ENCODE peak calls at places on chromosomes 6 and 20, in four cellular contexts. M, U, B and I are unnamed samples.
A peak's percentile ranks its signal among the peaks of the same experiment; 100 is the strongest.

GRCh38 chr6:168107191-168107940 is 28.4 kb upstream of the FRMD1 start:
- DNase-seq in B (no peak), U (no peak), M (no peak), I (no peak)

GRCh38 chr20:4835244-4836177 is 113.8 kb downstream of the PRND start:
- DNase-seq in B (peak; percentile 81), U (peak; percentile 86), M (no peak), I (peak; percentile 60)

GRCh38 chr6:154289818-154290508 is 66.6 kb downstream of the IPCEF1 start:
- DNase-seq in M (no peak), B (no peak), U (no peak), I (no peak)

GRCh38 chr6:2563635-2564034 is 187.1 kb downstream of the MYLK4 start:
- DNase-seq in M (no peak), U (no peak), B (no peak), I (no peak)

GRCh38 chr6:3534599-3534998 is 77.7 kb upstream of the SLC22A23 start:
- DNase-seq in U (no peak), B (no peak), M (no peak), I (no peak)

GRCh38 chr6:111789593-111789992 is 83.7 kb downstream of the FYN start:
- DNase-seq in M (no peak), B (peak; percentile 75), U (peak; percentile 58), I (peak; percentile 39)

GRCh38 chr20:4936851-4937412 is 64.4 kb downstream of the SLC23A2 start:
- DNase-seq in U (no peak), M (no peak), B (no peak), I (no peak)

GRCh38 chr6:28695671-28696537 is 170.2 kb downstream of the GPX5 start:
- DNase-seq in B (no peak), M (peak; percentile 64), U (no peak), I (no peak)

GRCh38 chr6:11389977-11390376 is 147.6 kb upstream of the TMEM170B start:
- DNase-seq in M (peak; percentile 38), U (no peak), B (no peak), I (no peak)

GRCh38 chr20:11271920-11272594 is 598.3 kb upstream of the JAG1 start:
- DNase-seq in M (no peak), B (no peak), U (no peak), I (no peak)

GRCh38 chr6:43773050-43773956 is 3.3 kb downstream of the VEGFA start:
- DNase-seq in M (peak; percentile 62), U (peak; percentile 41), B (peak; percentile 75), I (peak; percentile 70)

GRCh38 chr6:129513471-129513870 is 196.5 kb downstream of the ARHGAP18 start:
- DNase-seq in B (no peak), U (no peak), M (no peak), I (no peak)

GRCh38 chr20:30484009-30484748 is 773.3 kb upstream of the DEFB115 start:
- DNase-seq in B (no peak), U (no peak), M (no peak), I (no peak)

GRCh38 chr6:159646731-159647130 is 46.3 kb downstream of the SOD2 start:
- DNase-seq in B (no peak), U (no peak), M (peak; percentile 74), I (no peak)

GRCh38 chr6:136409598-136409997 is 120.0 kb upstream of the BCLAF1 start:
- DNase-seq in B (no peak), M (no peak), U (no peak), I (no peak)

GRCh38 chr20:10739575-10739974 is 65.8 kb upstream of the JAG1 start:
- DNase-seq in M (peak; percentile 60), U (no peak), B (no peak), I (peak; percentile 22)

GRCh38 chr6:15254074-15254975 is 8.5 kb downstream of the JARID2 start:
- DNase-seq in M (no peak), B (no peak), U (no peak), I (no peak)

GRCh38 chr6:157164972-157165371 is 158.3 kb downstream of the TMEM242 start:
- DNase-seq in B (no peak), U (no peak), M (no peak), I (no peak)

GRCh38 chr6:159577564-159577963 is 115.5 kb downstream of the SOD2 start:
- DNase-seq in B (no peak), U (no peak), M (peak; percentile 91), I (no peak)

GRCh38 chr6:34598725-34599124 is 42.6 kb upstream of the SPDEF start:
- DNase-seq in B (no peak), U (no peak), M (no peak), I (no peak)

GRCh38 chr6:115514656-115515055 is 546.0 kb downstream of the FRK start:
- DNase-seq in B (no peak), U (no peak), M (no peak), I (no peak)

GRCh38 chr6:16427124-16427523 is 188.7 kb downstream of the GMPR start:
- DNase-seq in M (no peak), B (no peak), U (no peak), I (no peak)

GRCh38 chr6:939047-939363 is 246.1 kb upstream of the EXOC2 start:
- DNase-seq in B (no peak), M (no peak), U (no peak), I (no peak)

GRCh38 chr6:113684382-113684901 is 172.7 kb upstream of the MARCKS start:
- DNase-seq in B (no peak), U (no peak), M (peak; percentile 75), I (no peak)